ENCODE peak calls at places on chromosomes 3 and 15, in four cellular contexts. M is ureter, I is foreskin fibroblast, D is midbrain. W is an unnamed sample.

GRCh38 chr3:63386568-63386967 is 108.5 kb downstream of the SYNPR start:
- DNase-seq in M (no peak), I (peak; percentile 4), D (no peak), W (no peak)

GRCh38 chr3:146838221-146838620 is 233.1 kb upstream of the PLSCR5 start:
- DNase-seq in M (no peak), I (peak; percentile 17), D (no peak), W (no peak)

GRCh38 chr3:13850161-13850945 is 29.5 kb downstream of the WNT7A start:
- DNase-seq in M (peak; percentile 74), I (no peak), D (no peak), W (no peak)

GRCh38 chr3:134874737-134875413 is 79.8 kb downstream of the EPHB1 start:
- DNase-seq in M (no peak), I (no peak), D (no peak), W (no peak)

GRCh38 chr3:77039606-77040553 is at the start of gene ROBO2:
- DNase-seq in M (no peak), I (peak; percentile 91), D (no peak), W (no peak)

GRCh38 chr3:182795383-182795782 is 2.1 kb downstream of the ATP11B start:
- DNase-seq in M (no peak), I (peak; percentile 11), D (no peak), W (no peak)

GRCh38 chr15:77087213-77087612 is 16.3 kb upstream of the TSPAN3 start:
- DNase-seq in M (peak; percentile 26), I (no peak), D (no peak), W (peak; percentile 37)

GRCh38 chr3:186783731-186784515 is 546 bp downstream of the EIF4A2 start:
- DNase-seq in M (peak; percentile 91), I (peak; percentile 89), D (peak; percentile 88), W (peak; percentile 87)

GRCh38 chr15:88465633-88466219 is 1.5 kb downstream of the MRPL46 start:
- DNase-seq in M (no peak), I (peak; percentile 92), D (no peak), W (peak; percentile 82)

GRCh38 chr3:43995929-43996378 is 245.7 kb upstream of the TOPAZ1 start:
- DNase-seq in M (no peak), I (no peak), D (no peak), W (no peak)

GRCh38 chr3:194537732-194538247 is 51.0 kb upstream of the ATP13A3 start:
- DNase-seq in M (peak; percentile 55), I (peak; percentile 74), D (no peak), W (peak; percentile 68)

GRCh38 chr3:128597900-128598299 is 52.7 kb downstream of the RPN1 start:
- DNase-seq in M (no peak), I (peak; percentile 64), D (no peak), W (no peak)

GRCh38 chr15:81400640-81401236 is 26.7 kb upstream of the TMC3 start:
- DNase-seq in M (no peak), I (peak; percentile 69), D (peak; percentile 20), W (no peak)

GRCh38 chr3:171846594-171846993 is 3.4 kb downstream of the TMEM212 start:
- DNase-seq in M (no peak), I (peak; percentile 51), D (no peak), W (no peak)

GRCh38 chr3:66256806-66257205 is 36.0 kb downstream of the SLC25A26 start:
- DNase-seq in M (no peak), I (peak; percentile 38), D (no peak), W (no peak)

GRCh38 chr3:15108869-15109268 is 9.9 kb upstream of the RBSN start:
- DNase-seq in M (no peak), I (no peak), D (no peak), W (no peak)

GRCh38 chr3:97485206-97485605 is 279.4 kb upstream of the ARL6 start:
- DNase-seq in M (no peak), I (no peak), D (no peak), W (no peak)

GRCh38 chr3:187165144-187165543 is 25.8 kb upstream of the RPL39L start:
- DNase-seq in M (no peak), I (peak; percentile 67), D (peak; percentile 2), W (no peak)

GRCh38 chr3:58250093-58250707 is 12.6 kb downstream of the ABHD6 start:
- DNase-seq in M (no peak), I (no peak), D (no peak), W (peak; percentile 62)

GRCh38 chr15:39625856-39626255 is 45.0 kb downstream of the THBS1 start:
- DNase-seq in M (no peak), I (peak; percentile 56), D (no peak), W (no peak)

W was measured in left lobe of liver.